ENCODE peak calls at places on chromosome 1, in ten cellular contexts. J is lower leg skin; T is fibroblast of the conjunctiva; E is skeletal muscle cell; G is activated CD4-positive, alpha-beta T cell treated with anti-CD3 and anti-CD28 coated beads, Interleukin-2, amount 50 U/mL, for 4 hours; Y is GM23248; V is HS-5; B is DMS153; F is iris pigment epithelial cell; H is H54. K is an unnamed sample.

GRCh38 chr1:53893999-53894636 is at the start of gene DIO1:
- DNase-seq in J (no peak), T (no peak), E (no peak), G (no peak), Y (no peak), V (no peak), B (no peak), F (no peak), H (no peak), K (no peak)

GRCh38 chr1:192805832-192806323 is 3.0 kb upstream of the RGS2 start:
- DNase-seq in J (peak), T (peak), E (peak), G (no peak), Y (peak), V (peak), B (peak), F (peak), H (peak), K (no peak)

GRCh38 chr1:212575333-212575732 is 33.2 kb upstream of the ATF3 start:
- DNase-seq in J (no peak), T (no peak), E (no peak), G (no peak), Y (no peak), V (no peak), B (no peak), F (no peak), H (no peak), K (no peak)

GRCh38 chr1:26582836-26583460 is 53.4 kb downstream of the RPS6KA1 start:
- DNase-seq in J (no peak), T (peak), E (peak), G (peak), Y (peak), V (peak), B (no peak), F (peak), H (no peak), K (no peak)

GRCh38 chr1:24413350-24414163 is at the start of gene STPG1:
- DNase-seq in J (peak), T (peak), E (no peak), G (peak), Y (peak), V (peak), B (peak), F (peak), H (peak), K (peak)

GRCh38 chr1:33169290-33170055 is 12.4 kb downstream of the TRIM62 start:
- DNase-seq in J (no peak), T (no peak), E (no peak), G (no peak), Y (no peak), V (no peak), B (peak), F (peak), H (no peak), K (no peak)

GRCh38 chr1:82284213-82284612 is 483.5 kb downstream of the ADGRL2 start:
- DNase-seq in J (no peak), T (no peak), E (no peak), G (no peak), Y (peak), V (no peak), B (no peak), F (no peak), H (no peak), K (no peak)

GRCh38 chr1:112501810-112502641 is 6.7 kb upstream of the WNT2B start:
- DNase-seq in J (peak), T (peak), E (no peak), G (peak), Y (peak), V (no peak), B (no peak), F (peak), H (no peak), K (no peak)

GRCh38 chr1:43586136-43586726 is 55.5 kb downstream of the PTPRF start:
- DNase-seq in J (no peak), T (no peak), E (no peak), G (no peak), Y (no peak), V (no peak), B (peak), F (no peak), H (no peak), K (no peak)

GRCh38 chr1:155970531-155971167 is 7.7 kb downstream of the ARHGEF2 start:
- DNase-seq in J (peak), T (peak), E (peak), G (no peak), Y (peak), V (peak), B (no peak), F (peak), H (peak), K (peak)

GRCh38 chr1:157113631-157114030 is 14.0 kb upstream of the ETV3L start:
- DNase-seq in J (no peak), T (no peak), E (no peak), G (no peak), Y (no peak), V (no peak), B (no peak), F (no peak), H (no peak), K (no peak)